ENCODE peak calls at places on chromosomes 13 and 19, in nine cellular contexts. D is pancreas, X is H1, Z is aorta, H is foreskin fibroblast, Q is fibroblast of lung, R is adipocyte, J is ovary, C is heart right ventricle. S is an unnamed sample.

GRCh38 chr19:3068071-3068470 is 5.8 kb upstream of the TLE5 start:
- DNase-seq in H (no peak), C (no peak), Q (no peak), J (no peak), Z (no peak), X (no peak), R (no peak), D (peak), S (no peak)

GRCh38 chr19:307111-307531 is 15.9 kb upstream of the PLPP2 start:
- DNase-seq in D (peak), X (no peak), J (no peak), C (no peak), Z (no peak), R (no peak), Q (no peak), H (no peak), S (no peak)

GRCh38 chr13:102960959-102961358 is 105.3 kb downstream of the SLC10A2 start:
- DNase-seq in Q (no peak), X (no peak), R (no peak), Z (no peak), D (no peak), H (no peak), J (no peak), C (no peak), S (no peak)

GRCh38 chr13:33236021-33236420 is 49.5 kb downstream of the STARD13 start:
- DNase-seq in X (no peak), C (no peak), H (peak), R (peak), J (no peak), D (no peak), Q (peak), Z (no peak), S (no peak)

GRCh38 chr13:66446413-66446812 is 783.7 kb downstream of the PCDH9 start:
- DNase-seq in R (no peak), X (no peak), Q (no peak), H (no peak), D (no peak), J (no peak), C (no peak), Z (no peak), S (no peak)

GRCh38 chr19:19105365-19106060 is 32.8 kb downstream of the TMEM161A start:
- DNase-seq in H (peak), R (peak), D (no peak), Q (peak), X (peak), C (peak), J (peak), Z (peak), S (no peak)

GRCh38 chr13:92843549-92843948 is 383.1 kb upstream of the GPC6 start:
- DNase-seq in X (no peak), R (peak), D (no peak), J (no peak), Z (no peak), Q (peak), H (peak), C (no peak), S (peak)

GRCh38 chr19:8004723-8005513 is 523 bp downstream of the ELAVL1 start:
- DNase-seq in X (no peak), D (no peak), R (peak), H (peak), Z (no peak), C (no peak), Q (peak), J (peak), S (no peak)

GRCh38 chr19:46381346-46381745 is 32.0 kb downstream of the CCDC8 start:
- DNase-seq in D (no peak), Q (no peak), J (no peak), H (no peak), Z (no peak), R (no peak), C (no peak), X (no peak), S (no peak)

GRCh38 chr19:3942790-3943409 is 10.0 kb downstream of the NMRK2 start:
- DNase-seq in H (no peak), D (no peak), X (no peak), C (no peak), J (no peak), R (no peak), Z (no peak), Q (no peak), S (no peak)

GRCh38 chr13:114068723-114069322 is 63.6 kb downstream of the RASA3 start:
- DNase-seq in H (peak), J (peak), D (peak), C (no peak), Q (peak), X (no peak), Z (no peak), R (peak), S (peak)

GRCh38 chr13:97843201-97843600 is 110.3 kb upstream of the IPO5 start:
- DNase-seq in H (no peak), Q (no peak), X (no peak), C (no peak), D (no peak), J (no peak), R (no peak), Z (no peak), S (no peak)

GRCh38 chr13:50244913-50245574 is 229.8 kb downstream of the KCNRG start:
- DNase-seq in Z (peak), R (peak), C (no peak), X (no peak), H (peak), Q (peak), J (no peak), D (no peak), S (peak)

GRCh38 chr19:39297931-39298634 is 1.9 kb downstream of the IFNL1 start:
- DNase-seq in D (no peak), Z (peak), J (no peak), Q (no peak), R (no peak), X (no peak), C (peak), H (no peak), S (no peak)

GRCh38 chr13:111183087-111183645 is 68.1 kb downstream of the ARHGEF7 start:
- DNase-seq in X (no peak), R (no peak), C (no peak), J (no peak), H (no peak), Z (no peak), D (no peak), Q (no peak), S (no peak)
- H3K4me3 ChIP-seq in X (no peak), R (no peak), C (no peak), J (no peak), H (no peak), Z (no peak), D (no peak), Q (no peak), S (no peak)

DNA sequence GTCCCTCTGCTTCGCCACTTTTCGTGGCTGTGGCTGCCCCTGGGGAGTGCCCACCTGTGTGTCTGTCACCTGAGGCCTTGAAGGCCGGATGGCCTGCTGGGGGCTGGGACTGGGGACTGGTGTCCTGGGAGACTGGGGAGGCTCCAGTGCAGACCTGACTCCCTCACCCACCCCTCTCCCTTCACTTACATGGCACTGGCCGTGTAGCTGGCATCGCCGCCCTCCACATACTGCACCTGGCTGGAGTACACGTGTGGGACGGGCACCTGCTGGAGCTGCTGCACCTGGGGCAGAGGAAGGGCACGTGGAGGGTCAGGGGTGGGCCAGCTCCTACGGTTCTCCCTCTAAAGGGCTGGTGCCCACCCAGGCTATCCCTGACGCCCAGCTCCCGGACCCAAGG is 25.5 kb downstream of the DCAF15 start:
- DNase-seq in X (no peak), C (no peak), J (no peak), Z (no peak), R (no peak), Q (no peak), D (no peak), H (no peak), S (no peak)
- H3K4me3 ChIP-seq in X (no peak), C (no peak), J (no peak), Z (no peak), R (no peak), Q (no peak), D (no peak), H (no peak), S (no peak)

GRCh38 chr19:13640611-13641010 is 123.7 kb upstream of the MRI1 start:
- DNase-seq in X (no peak), Z (no peak), R (no peak), H (no peak), J (no peak), Q (no peak), D (no peak), C (no peak), S (no peak)
- H3K4me3 ChIP-seq in X (no peak), Z (no peak), R (no peak), H (no peak), J (no peak), Q (no peak), D (no peak), C (no peak), S (no peak)

GRCh38 chr13:52353116-52353718 is 52.8 kb downstream of the THSD1 start:
- DNase-seq in X (no peak), C (no peak), J (no peak), H (peak), R (peak), D (no peak), Z (no peak), Q (peak), S (no peak)

GRCh38 chr13:52361225-52361624 is 44.7 kb downstream of the THSD1 start:
- DNase-seq in Q (no peak), X (no peak), H (no peak), R (no peak), D (no peak), J (no peak), Z (no peak), C (no peak), S (no peak)

GRCh38 chr13:52359534-52359933 is 46.4 kb downstream of the THSD1 start:
- DNase-seq in Q (peak), C (no peak), Z (no peak), H (peak), R (peak), D (no peak), X (no peak), J (no peak), S (peak)

GRCh38 chr13:52356327-52356726 is 49.6 kb downstream of the THSD1 start:
- DNase-seq in J (no peak), Z (no peak), H (peak), D (no peak), R (peak), Q (peak), X (no peak), C (no peak), S (no peak)
- H3K4me3 ChIP-seq in J (no peak), Z (no peak), H (no peak), D (no peak), R (no peak), Q (no peak), X (no peak), C (no peak), S (no peak)